ENCODE peak calls at places on chromosomes 2 and 18, in nine cellular contexts. J is A549; O is stimulated activated CD4-positive, alpha-beta T cell treated with anti-CD3 and anti-CD28 coated beads, Interleukin-4, amount 100 ng/mL, for 24 hours; E is iPS-NIHi11; K is germinal center; R is renal cortical epithelial cell; C is T-helper 17 cell; U is CD4-positive, alpha-beta memory T cell; W is activated T-helper 1 cell treated with anti-CD3 and anti-CD28 coated beads, Interleukin-2, amount 50 U/mL, for 16 hours. Z is an unnamed sample.

GRCh38 chr2:28247326-28247725 is 145.3 kb upstream of the FOSL2 start:
- DNase-seq in J (no peak), O (no peak), E (no peak), K (no peak), R (no peak), C (no peak), U (no peak), W (no peak), Z (no peak)

GRCh38 chr2:60094450-60094929 is 459.0 kb downstream of the BCL11A start:
- DNase-seq in J (no peak), O (no peak), E (no peak), K (no peak), R (no peak), C (no peak), U (no peak), W (no peak), Z (no peak)

GRCh38 chr18:48868468-48869466 is 82.0 kb downstream of the SMAD7 start:
- DNase-seq in J (peak), O (peak), E (no peak), K (peak), R (no peak), C (peak), U (peak), W (peak), Z (peak)

GRCh38 chr2:64771726-64772125 is 118.0 kb upstream of the SERTAD2 start:
- DNase-seq in J (no peak), O (no peak), E (no peak), K (no peak), R (no peak), C (no peak), U (no peak), W (no peak), Z (no peak)

GRCh38 chr18:12236934-12237832 is 17.0 kb upstream of the CIDEA start:
- DNase-seq in J (peak), O (peak), E (peak), K (peak), R (no peak), C (peak), U (peak), W (peak), Z (peak)

GRCh38 chr2:46653539-46653938 is 174.2 kb downstream of the TMEM247 start:
- DNase-seq in J (no peak), O (no peak), E (no peak), K (no peak), R (no peak), C (no peak), U (no peak), W (no peak), Z (no peak)

GRCh38 chr2:236629961-236630872 is 60.6 kb downstream of the ACKR3 start:
- DNase-seq in J (no peak), O (no peak), E (no peak), K (no peak), R (no peak), C (no peak), U (no peak), W (no peak), Z (no peak)

GRCh38 chr2:34266908-34267697 is 668.0 kb upstream of the FAM98A start:
- DNase-seq in J (no peak), O (no peak), E (no peak), K (no peak), R (no peak), C (no peak), U (no peak), W (no peak), Z (no peak)

GRCh38 chr2:14756981-14757657 is 124.6 kb downstream of the LRATD1 start:
- DNase-seq in J (peak), O (no peak), E (no peak), K (no peak), R (peak), C (no peak), U (no peak), W (no peak), Z (no peak)

Z was measured in stimulated activated effector memory CD8-positive, alpha-beta T cell treated with anti-CD3 and anti-CD28 coated beads, Interleukin-12 subunit alpha, Interleukin-12 subunit beta, amount 100 ng/mL, for 72 hours.